ENCODE peak calls at places on chromosomes 13 and 19, in six cellular contexts. Y is M059J; Z is adrenal gland; D is stimulated activated CD4-positive, alpha-beta T cell treated with anti-CD3 and anti-CD28 coated beads, TNF-alpha, amount 100 ng/mL, for 1 hour; V is HTR-8/SVneo; F is suprapubic skin. R is an unnamed sample.

GRCh38 chr13:109572389-109572788 is 214.0 kb downstream of the IRS2 start:
- DNase-seq in V (no peak), Y (no peak), F (no peak), Z (no peak), D (no peak), R (no peak)

GRCh38 chr13:113970810-113971470 is 2.9 kb downstream of the C13orf46 start:
- DNase-seq in Z (peak), V (no peak), D (no peak), Y (peak), F (no peak), R (no peak)

GRCh38 chr13:74662895-74663294 is 528.7 kb upstream of the KLF12 start:
- DNase-seq in V (no peak), Z (no peak), Y (no peak), D (no peak), F (no peak), R (no peak)

GRCh38 chr13:91544723-91545122 is 146.3 kb downstream of the GPC5 start:
- DNase-seq in Y (no peak), F (no peak), D (no peak), Z (no peak), V (no peak), R (no peak)

GRCh38 chr19:42295831-42296525 is 6.0 kb upstream of the PRR19 start:
- DNase-seq in Y (peak), Z (peak), D (peak), F (peak), V (peak), R (peak)

GRCh38 chr19:38734426-38735256 is 9.6 kb downstream of the CAPN12 start:
- DNase-seq in D (no peak), V (no peak), F (no peak), Z (no peak), Y (peak), R (no peak)

GRCh38 chr13:109344552-109345157 is 441.7 kb downstream of the IRS2 start:
- DNase-seq in F (no peak), D (no peak), V (peak), Z (no peak), Y (peak), R (no peak)

GRCh38 chr19:54209748-54210494 is 9.3 kb downstream of the RPS9 start:
- DNase-seq in Z (peak), V (peak), F (peak), D (no peak), Y (peak), R (no peak)

GRCh38 chr13:107518292-107518691 is 697.0 kb downstream of the LIG4 start:
- DNase-seq in F (no peak), Y (peak), V (no peak), Z (no peak), D (no peak), R (no peak)

GRCh38 chr19:28472111-28472510 is 740.8 kb downstream of the UQCRFS1 start:
- DNase-seq in D (no peak), Z (no peak), V (no peak), F (no peak), Y (no peak), R (no peak)

GRCh38 chr13:51934461-51935087 is 72.8 kb downstream of the CCDC70 start:
- DNase-seq in F (no peak), D (no peak), V (no peak), Y (no peak), Z (no peak), R (no peak)

GRCh38 chr13:102328909-102329308 is 72.9 kb downstream of the FGF14 start:
- DNase-seq in Z (no peak), F (no peak), V (no peak), D (no peak), Y (no peak), R (no peak)

GRCh38 chr13:113393226-113393571 is 29.3 kb upstream of the GRTP1 start:
- DNase-seq in D (no peak), Z (no peak), V (no peak), F (peak), Y (no peak), R (no peak)

GRCh38 chr13:33236021-33236420 is 49.5 kb downstream of the STARD13 start:
- DNase-seq in F (no peak), Y (peak), V (no peak), Z (no peak), D (no peak), R (no peak)

R was measured in activated CD8-positive, alpha-beta memory T cell treated with anti-CD3 and anti-CD28 coated beads for 1 hour.